ENCODE peak calls at places on chromosome 1, in five cellular contexts. One of them, this sample, is unnamed.

GRCh38 chr1:40399984-40400704 is 26.6 kb downstream of the SMAP2 start:
- DNase-seq in HCT116: no peak
- DNase-seq in fibroblast of lung: no peak
- DNase-seq in neural progenitor cell: no peak
- DNase-seq in tibial nerve: no peak
- DNase-seq in this sample: no peak

GRCh38 chr1:166884040-166884642 is 8.1 kb upstream of the TADA1 start:
- DNase-seq in HCT116: no peak
- DNase-seq in fibroblast of lung: no peak
- DNase-seq in neural progenitor cell: peak; percentile 89
- DNase-seq in tibial nerve: no peak
- DNase-seq in this sample: no peak

GRCh38 chr1:201290551-201290950 is 7.2 kb downstream of the PKP1 start:
- DNase-seq in HCT116: no peak
- DNase-seq in fibroblast of lung: no peak
- DNase-seq in neural progenitor cell: no peak
- DNase-seq in tibial nerve: no peak
- DNase-seq in this sample: no peak

GRCh38 chr1:160093069-160093395 is 5.4 kb downstream of the IGSF8 start:
- DNase-seq in HCT116: no peak
- DNase-seq in fibroblast of lung: no peak
- DNase-seq in neural progenitor cell: no peak
- DNase-seq in tibial nerve: no peak
- DNase-seq in this sample: no peak

GRCh38 chr1:111399792-111400610 is 27.5 kb downstream of the OVGP1 start:
- DNase-seq in HCT116: peak; percentile 33
- DNase-seq in fibroblast of lung: peak; percentile 73
- DNase-seq in neural progenitor cell: peak; percentile 67
- DNase-seq in tibial nerve: peak; percentile 92
- DNase-seq in this sample: no peak

GRCh38 chr1:3282656-3283430 is 171.6 kb upstream of the ARHGEF16 start:
- DNase-seq in HCT116: no peak
- DNase-seq in fibroblast of lung: no peak
- DNase-seq in neural progenitor cell: no peak
- DNase-seq in tibial nerve: no peak
- DNase-seq in this sample: no peak

GRCh38 chr1:185317886-185318310 is 855 bp upstream of the IVNS1ABP start:
- DNase-seq in HCT116: peak; percentile 47
- DNase-seq in fibroblast of lung: no peak
- DNase-seq in neural progenitor cell: no peak
- DNase-seq in tibial nerve: no peak
- DNase-seq in this sample: no peak

GRCh38 chr1:32549601-32550000 is 10.4 kb downstream of the ZBTB8A start:
- DNase-seq in HCT116: no peak
- DNase-seq in fibroblast of lung: no peak
- DNase-seq in neural progenitor cell: no peak
- DNase-seq in tibial nerve: no peak
- DNase-seq in this sample: no peak

GRCh38 chr1:167562697-167563096 is 9.1 kb upstream of the CREG1 start:
- DNase-seq in HCT116: no peak
- DNase-seq in fibroblast of lung: peak; percentile 27
- DNase-seq in neural progenitor cell: no peak
- DNase-seq in tibial nerve: no peak
- DNase-seq in this sample: no peak

GRCh38 chr1:159091547-159092397 is 15.2 kb upstream of the AIM2 start:
- DNase-seq in HCT116: no peak
- DNase-seq in fibroblast of lung: peak; percentile 85
- DNase-seq in neural progenitor cell: no peak
- DNase-seq in tibial nerve: no peak
- DNase-seq in this sample: no peak

GRCh38 chr1:78586572-78586971 is 33.7 kb upstream of the IFI44L start:
- DNase-seq in HCT116: no peak
- DNase-seq in fibroblast of lung: no peak
- DNase-seq in neural progenitor cell: no peak
- DNase-seq in tibial nerve: no peak
- DNase-seq in this sample: no peak

GRCh38 chr1:163083690-163084089 is 14.5 kb downstream of the RGS4 start:
- DNase-seq in HCT116: no peak
- DNase-seq in fibroblast of lung: peak; percentile 17
- DNase-seq in neural progenitor cell: no peak
- DNase-seq in tibial nerve: no peak
- DNase-seq in this sample: no peak

GRCh38 chr1:161728376-161729226 is 7.3 kb downstream of the FCRLB start:
- DNase-seq in HCT116: no peak
- DNase-seq in fibroblast of lung: no peak
- DNase-seq in neural progenitor cell: no peak
- DNase-seq in tibial nerve: no peak
- DNase-seq in this sample: no peak

GRCh38 chr1:220879090-220879508 is at the start of gene HLX:
- DNase-seq in HCT116: peak; percentile 56
- DNase-seq in fibroblast of lung: peak; percentile 95
- DNase-seq in neural progenitor cell: peak; percentile 81
- DNase-seq in tibial nerve: peak; percentile 85
- DNase-seq in this sample: peak; percentile 77

DNA sequence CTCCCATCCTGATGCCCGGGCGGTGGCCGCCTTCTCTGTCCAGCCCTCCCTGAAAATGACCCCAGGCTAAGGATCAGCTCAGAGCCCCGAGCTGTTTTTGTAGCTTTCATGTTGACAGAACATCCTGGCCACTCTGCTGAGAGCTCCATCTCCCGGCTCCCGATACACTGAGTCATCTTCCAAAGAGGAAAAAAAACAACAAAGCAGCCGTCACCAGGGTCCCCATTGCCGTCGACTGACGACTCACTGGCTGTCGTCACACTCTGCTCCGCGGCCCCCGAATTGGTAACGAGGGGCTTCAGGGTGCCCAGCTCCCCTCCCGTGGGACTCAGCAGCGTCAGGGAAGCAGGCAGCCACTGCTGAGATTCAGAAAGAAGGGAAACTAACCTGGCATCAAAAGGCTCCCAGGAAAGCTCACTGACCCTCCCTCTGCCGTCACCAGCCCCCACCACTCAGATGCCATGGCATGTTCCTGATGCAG is 67.2 kb downstream of the CD46 start:
- DNase-seq in HCT116: no peak
- DNase-seq in fibroblast of lung: peak; percentile 63
- DNase-seq in neural progenitor cell: no peak
- DNase-seq in tibial nerve: no peak
- DNase-seq in this sample: no peak
- H3K4me1 ChIP-seq in HCT116: peaks cover 22% of the 10 kb centered on the region
- H3K4me1 ChIP-seq in fibroblast of lung: peaks cover 37% of the 10 kb centered on the region
- H3K4me1 ChIP-seq in neural progenitor cell: no peaks in the 10 kb centered on the region
- H3K4me1 ChIP-seq in tibial nerve: peaks cover 82% of the 10 kb centered on the region
- H3K4me1 ChIP-seq in this sample: peaks cover 61% of the 10 kb centered on the region

DNA sequence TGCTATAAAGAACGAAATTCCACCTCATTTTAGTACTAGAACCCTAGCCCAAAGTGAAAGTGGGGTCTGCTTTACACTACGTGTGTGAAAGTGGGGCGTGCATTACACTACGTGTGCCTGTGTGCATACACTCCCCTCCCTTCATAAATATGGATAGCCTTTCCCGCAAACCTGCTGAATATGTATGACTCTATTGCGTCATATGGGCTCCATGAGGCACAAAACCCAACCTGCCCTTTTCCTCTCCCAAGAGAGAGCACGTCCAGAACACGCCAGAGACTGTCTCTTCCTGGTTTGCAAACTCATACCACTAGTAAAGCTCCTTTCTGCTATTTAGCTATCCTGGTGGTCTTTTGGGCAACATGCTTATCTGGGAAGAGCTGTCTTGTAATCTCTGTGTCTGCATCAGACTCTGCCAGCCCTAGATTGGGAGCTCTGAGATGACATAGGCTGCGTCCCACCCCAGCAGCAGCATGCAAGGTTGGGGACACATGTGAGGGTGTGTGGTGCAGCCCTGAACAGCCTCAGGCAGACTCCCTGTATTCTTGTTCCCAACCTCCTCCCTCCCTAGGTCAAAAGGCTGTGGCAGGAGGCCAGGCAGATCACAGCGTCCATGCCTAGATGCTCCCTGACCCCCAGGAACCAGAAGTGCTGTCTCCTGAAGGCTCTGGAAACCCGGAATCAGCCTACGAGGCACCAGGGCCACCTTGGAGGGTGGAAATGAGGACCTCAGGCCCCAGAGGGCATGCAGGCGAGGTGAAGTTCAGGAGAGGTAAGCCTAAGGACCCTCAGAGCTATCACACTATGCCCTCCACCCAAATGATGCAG is 12.3 kb upstream of the PADI1 start:
- DNase-seq in HCT116: no peak
- DNase-seq in fibroblast of lung: no peak
- DNase-seq in neural progenitor cell: no peak
- DNase-seq in tibial nerve: no peak
- DNase-seq in this sample: no peak
- H3K27ac ChIP-seq in HCT116: no peak overlapping the region
- H3K27ac ChIP-seq in fibroblast of lung: no peak overlapping the region
- H3K27ac ChIP-seq in neural progenitor cell: no peak overlapping the region
- H3K27ac ChIP-seq in tibial nerve: no peak overlapping the region
- H3K27ac ChIP-seq in this sample: no peak overlapping the region

DNA sequence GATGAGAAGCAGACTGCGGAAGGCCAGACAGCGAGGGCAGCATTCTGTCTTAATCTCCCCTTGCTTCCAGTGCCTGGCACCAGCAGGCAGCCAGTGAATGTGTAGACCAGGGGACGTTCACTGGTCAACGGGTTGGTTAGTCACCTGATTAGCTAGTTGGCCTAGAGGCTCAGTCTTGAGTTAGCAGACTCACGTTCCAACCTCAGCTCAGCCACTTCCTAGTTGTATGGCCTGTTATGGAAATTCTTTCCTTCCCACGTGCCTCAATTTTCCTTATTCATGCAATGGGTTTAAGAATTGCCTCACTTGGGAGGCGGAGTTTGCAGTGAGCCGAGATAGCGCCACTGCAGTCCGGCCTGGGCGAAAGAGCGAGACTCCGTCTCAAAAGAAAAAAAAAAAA is 249.6 kb upstream of the TMEM51 start:
- DNase-seq in HCT116: no peak
- DNase-seq in fibroblast of lung: no peak
- DNase-seq in neural progenitor cell: no peak
- DNase-seq in tibial nerve: no peak
- DNase-seq in this sample: no peak
- H3K27me3 ChIP-seq in HCT116: no peaks in the 10 kb centered on the region
- H3K27me3 ChIP-seq in fibroblast of lung: no peaks in the 10 kb centered on the region
- H3K27me3 ChIP-seq in neural progenitor cell: no peaks in the 10 kb centered on the region
- H3K27me3 ChIP-seq in tibial nerve: no peaks in the 10 kb centered on the region
- H3K27me3 ChIP-seq in this sample: no peaks in the 10 kb centered on the region

GRCh38 chr1:44033041-44033575 is 1.8 kb upstream of the SLC6A9 start:
- DNase-seq in HCT116: no peak
- DNase-seq in fibroblast of lung: no peak
- DNase-seq in neural progenitor cell: no peak
- DNase-seq in tibial nerve: no peak
- DNase-seq in this sample: no peak
- H3K4me1 ChIP-seq in HCT116: peaks cover 39% of the 10 kb centered on the region
- H3K4me1 ChIP-seq in fibroblast of lung: peaks cover 19% of the 10 kb centered on the region
- H3K4me1 ChIP-seq in neural progenitor cell: peaks cover 26% of the 10 kb centered on the region
- H3K4me1 ChIP-seq in tibial nerve: peaks cover 52% of the 10 kb centered on the region
- H3K4me1 ChIP-seq in this sample: peaks cover 25% of the 10 kb centered on the region

GRCh38 chr1:14129009-14129408 is 429.0 kb downstream of the PRDM2 start:
- DNase-seq in HCT116: no peak
- DNase-seq in fibroblast of lung: no peak
- DNase-seq in neural progenitor cell: no peak
- DNase-seq in tibial nerve: no peak
- DNase-seq in this sample: no peak
- H3K27ac ChIP-seq in HCT116: no peak overlapping the region
- H3K27ac ChIP-seq in fibroblast of lung: no peak overlapping the region
- H3K27ac ChIP-seq in neural progenitor cell: no peak overlapping the region
- H3K27ac ChIP-seq in tibial nerve: no peak overlapping the region
- H3K27ac ChIP-seq in this sample: no peak overlapping the region

GRCh38 chr1:202812176-202813026 is 1.6 kb downstream of the PCAT6 start:
- DNase-seq in HCT116: no peak
- DNase-seq in fibroblast of lung: no peak
- DNase-seq in neural progenitor cell: peak; percentile 56
- DNase-seq in tibial nerve: no peak
- DNase-seq in this sample: no peak
- H3K27me3 ChIP-seq in HCT116: no peaks in the 10 kb centered on the region
- H3K27me3 ChIP-seq in fibroblast of lung: peaks cover 7% of the 10 kb centered on the region
- H3K27me3 ChIP-seq in neural progenitor cell: peaks cover 20% of the 10 kb centered on the region
- H3K27me3 ChIP-seq in tibial nerve: no peaks in the 10 kb centered on the region
- H3K27me3 ChIP-seq in this sample: no peaks in the 10 kb centered on the region

DNA sequence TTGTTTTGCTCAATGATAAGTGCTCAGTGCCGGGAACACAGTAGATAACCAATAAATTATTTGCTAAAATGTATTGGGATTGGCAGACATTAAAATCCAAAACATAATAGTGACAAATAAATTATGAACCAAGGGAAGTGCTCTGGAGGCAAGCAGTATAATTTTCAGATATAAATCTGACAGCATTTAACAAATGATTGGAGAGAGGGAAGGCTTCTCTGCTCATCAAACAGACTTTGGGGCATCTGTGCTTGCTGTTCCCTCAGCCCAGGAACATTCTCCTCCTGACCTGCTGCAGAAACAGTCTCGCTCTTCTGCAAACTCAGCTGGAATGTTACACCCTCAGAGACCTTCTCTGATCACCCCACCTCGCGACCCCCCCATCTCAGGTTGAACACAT is 2.2 kb downstream of the CD46 start:
- DNase-seq in HCT116: no peak
- DNase-seq in fibroblast of lung: no peak
- DNase-seq in neural progenitor cell: no peak
- DNase-seq in tibial nerve: no peak
- DNase-seq in this sample: no peak
- H3K4me1 ChIP-seq in HCT116: peaks cover 26% of the 10 kb centered on the region
- H3K4me1 ChIP-seq in fibroblast of lung: peaks cover 6% of the 10 kb centered on the region
- H3K4me1 ChIP-seq in neural progenitor cell: peaks cover 10% of the 10 kb centered on the region
- H3K4me1 ChIP-seq in tibial nerve: peaks cover 68% of the 10 kb centered on the region
- H3K4me1 ChIP-seq in this sample: peaks cover 13% of the 10 kb centered on the region

GRCh38 chr1:85568660-85569059 is 11.9 kb upstream of the CCN1 start:
- DNase-seq in HCT116: no peak
- DNase-seq in fibroblast of lung: no peak
- DNase-seq in neural progenitor cell: no peak
- DNase-seq in tibial nerve: no peak
- DNase-seq in this sample: no peak
- H3K27ac ChIP-seq in HCT116: no peak overlapping the region
- H3K27ac ChIP-seq in fibroblast of lung: no peak overlapping the region
- H3K27ac ChIP-seq in neural progenitor cell: no peak overlapping the region
- H3K27ac ChIP-seq in tibial nerve: peak overlapping the region; percentile 47
- H3K27ac ChIP-seq in this sample: peak overlapping the region; percentile 89